ENCODE peak calls at places on chromosomes 3 and 15, in ten cellular contexts. N is choroid plexus epithelial cell, I is psoas muscle, C is GM12878, F is fibroblast of mammary gland, Q is A549, E is fibroblast of pulmonary artery, L is cardiac muscle cell, M is IMR-90, O is AG10803. A is an unnamed sample.

GRCh38 chr3:103385991-103386390 is 951.2 kb downstream of the ZPLD1 start:
- DNase-seq in N (no peak), Q (no peak), L (no peak), F (no peak), M (no peak), I (no peak), O (no peak), C (no peak), E (no peak), A (no peak)

GRCh38 chr15:75782926-75783325 is 60.3 kb upstream of the UBE2Q2 start:
- DNase-seq in L (no peak), N (no peak), O (no peak), F (no peak), I (no peak), Q (no peak), C (no peak), E (no peak), M (no peak), A (no peak)

GRCh38 chr3:46184469-46184868 is 23.6 kb downstream of the CCR1 start:
- DNase-seq in F (peak), C (no peak), O (peak), Q (no peak), N (peak), I (no peak), E (peak), L (no peak), M (peak), A (no peak)

GRCh38 chr3:150773616-150774192 is 10.7 kb upstream of the SIAH2 start:
- DNase-seq in L (no peak), M (no peak), C (no peak), Q (no peak), N (no peak), O (no peak), I (peak), E (no peak), F (no peak), A (no peak)

GRCh38 chr15:80804970-80805495 is 25.9 kb downstream of the CEMIP start:
- DNase-seq in M (no peak), E (no peak), F (no peak), L (no peak), Q (no peak), C (no peak), N (no peak), O (no peak), I (no peak), A (no peak)

GRCh38 chr3:21795863-21796392 is 44.9 kb upstream of the ZNF385D start:
- DNase-seq in C (no peak), M (no peak), E (no peak), N (no peak), F (no peak), O (no peak), I (no peak), Q (no peak), L (no peak), A (no peak)

GRCh38 chr3:24359645-24360462 is 134.8 kb downstream of the THRB start:
- DNase-seq in F (no peak), C (no peak), I (no peak), M (no peak), L (no peak), O (no peak), E (no peak), Q (no peak), N (no peak), A (no peak)

GRCh38 chr3:29370451-29371420 is 89.9 kb downstream of the RBMS3 start:
- DNase-seq in M (no peak), Q (no peak), O (peak), L (no peak), F (no peak), I (no peak), C (no peak), E (no peak), N (no peak), A (no peak)

GRCh38 chr3:58058654-58059263 is 50.5 kb downstream of the FLNB start:
- DNase-seq in O (peak), I (no peak), E (peak), N (peak), L (no peak), M (peak), C (no peak), F (peak), Q (no peak), A (no peak)

GRCh38 chr3:35505181-35505580 is 134.1 kb upstream of the ARPP21 start:
- DNase-seq in M (no peak), F (no peak), Q (no peak), I (peak), O (no peak), E (no peak), C (no peak), N (no peak), L (peak), A (no peak)

GRCh38 chr3:193780810-193781472 is 187.9 kb downstream of the OPA1 start:
- DNase-seq in L (peak), F (peak), O (peak), Q (peak), C (no peak), E (peak), I (peak), N (peak), M (peak), A (peak)

GRCh38 chr3:173889522-173890055 is 492.0 kb downstream of the NLGN1 start:
- DNase-seq in E (no peak), O (peak), I (no peak), M (peak), F (no peak), C (no peak), Q (no peak), N (no peak), L (no peak), A (no peak)

GRCh38 chr3:52429031-52429430 is 15.9 kb downstream of the SEMA3G start:
- DNase-seq in Q (no peak), M (no peak), F (no peak), L (no peak), N (no peak), O (no peak), I (no peak), E (no peak), C (no peak), A (no peak)

GRCh38 chr3:60274646-60275045 is 976.6 kb downstream of the FHIT start:
- DNase-seq in M (no peak), Q (no peak), E (no peak), I (no peak), N (no peak), F (no peak), O (no peak), C (no peak), L (no peak), A (no peak)

GRCh38 chr3:79297242-79297641 is 470.6 kb downstream of the ROBO1 start:
- DNase-seq in N (peak), F (peak), L (peak), C (no peak), O (peak), E (peak), I (no peak), Q (no peak), M (peak), A (peak)

GRCh38 chr3:160210799-160211221 is 14.4 kb upstream of the C3orf80 start:
- DNase-seq in E (peak), O (peak), N (peak), Q (no peak), F (peak), I (no peak), L (no peak), M (peak), C (no peak), A (no peak)

GRCh38 chr3:8658326-8659212 is 14.0 kb upstream of the SSUH2 start:
- DNase-seq in E (peak), L (peak), C (peak), Q (peak), F (no peak), N (peak), I (peak), M (peak), O (no peak), A (no peak)

GRCh38 chr15:69807752-69808151 is 290.0 kb downstream of the TLE3 start:
- DNase-seq in M (peak), F (peak), C (no peak), E (peak), N (peak), L (no peak), I (peak), Q (no peak), O (peak), A (no peak)

GRCh38 chr15:88718731-88719130 is 79.9 kb downstream of the ISG20 start:
- DNase-seq in L (no peak), N (no peak), E (no peak), C (no peak), I (no peak), O (no peak), Q (no peak), F (no peak), M (no peak), A (no peak)

GRCh38 chr3:39755100-39755499 is 54.3 kb upstream of the MYRIP start:
- DNase-seq in F (no peak), O (no peak), C (no peak), Q (no peak), E (no peak), M (no peak), N (no peak), I (no peak), L (no peak), A (no peak)

GRCh38 chr15:101026686-101027272 is 107.6 kb downstream of the LRRK1 start:
- DNase-seq in I (no peak), C (no peak), N (no peak), E (no peak), L (no peak), M (no peak), F (no peak), O (no peak), Q (no peak), A (no peak)

GRCh38 chr15:72077950-72078349 is 40.0 kb downstream of the MYO9A start:
- DNase-seq in E (peak), L (no peak), C (no peak), M (peak), N (no peak), O (peak), Q (no peak), F (no peak), I (no peak), A (no peak)

GRCh38 chr3:50345586-50345985 is at the start of gene ZMYND10:
- DNase-seq in I (peak), C (no peak), Q (peak), F (peak), E (peak), N (peak), L (peak), O (peak), M (peak), A (no peak)

GRCh38 chr15:71496336-71496955 is 313.9 kb upstream of the NR2E3 start:
- DNase-seq in E (peak), Q (no peak), M (peak), L (no peak), N (no peak), I (no peak), C (no peak), F (peak), O (no peak), A (no peak)

GRCh38 chr15:55250392-55250791 is 39.2 kb downstream of the RAB27A start:
- DNase-seq in Q (no peak), L (no peak), I (no peak), E (peak), M (peak), O (peak), N (peak), C (no peak), F (peak), A (peak)

GRCh38 chr15:71096676-71097075 is 18.6 kb upstream of the THSD4 start:
- DNase-seq in L (no peak), C (no peak), N (peak), I (no peak), F (no peak), M (peak), Q (no peak), O (peak), E (no peak), A (no peak)

GRCh38 chr3:140927279-140927678 is 14.4 kb upstream of the SLC25A36 start:
- DNase-seq in E (no peak), N (no peak), L (no peak), C (no peak), I (no peak), M (no peak), Q (no peak), F (no peak), O (no peak), A (no peak)

GRCh38 chr15:65275728-65276126 is 11.0 kb downstream of the PARP16 start:
- DNase-seq in L (no peak), I (no peak), C (no peak), F (peak), Q (peak), E (peak), M (peak), O (no peak), N (no peak), A (no peak)

GRCh38 chr15:70196314-70197291 is 98.9 kb upstream of the TLE3 start:
- DNase-seq in O (peak), M (peak), L (peak), E (peak), F (peak), N (peak), C (peak), I (peak), Q (no peak), A (peak)

GRCh38 chr3:49785565-49786356 is 581 bp downstream of the IP6K1 start:
- DNase-seq in I (peak), N (peak), E (peak), L (peak), C (no peak), M (peak), Q (no peak), F (peak), O (peak), A (no peak)

GRCh38 chr15:45943255-45943654 is 308.4 kb downstream of the SQOR start:
- DNase-seq in F (no peak), I (no peak), Q (no peak), E (no peak), C (no peak), N (no peak), M (no peak), O (no peak), L (no peak), A (no peak)

GRCh38 chr3:52690560-52690959 is 4.7 kb downstream of the GNL3 start:
- DNase-seq in C (no peak), I (no peak), O (no peak), N (no peak), F (no peak), E (no peak), M (no peak), Q (no peak), L (no peak), A (no peak)

GRCh38 chr15:43923553-43923952 is 96.8 kb downstream of the WDR76 start:
- DNase-seq in F (no peak), E (no peak), N (no peak), L (no peak), O (no peak), C (no peak), M (no peak), I (no peak), Q (no peak), A (no peak)

GRCh38 chr3:184428561-184429175 is 48.8 kb downstream of the CHRD start:
- DNase-seq in I (no peak), F (no peak), C (no peak), E (no peak), M (no peak), N (no peak), L (no peak), Q (no peak), O (peak), A (no peak)

GRCh38 chr3:4531478-4532025 is 38.4 kb downstream of the ITPR1 start:
- DNase-seq in E (peak), O (no peak), F (peak), C (no peak), L (peak), Q (no peak), N (no peak), M (peak), I (no peak), A (no peak)

GRCh38 chr15:84911879-84912660 is 27.6 kb downstream of the SLC28A1 start:
- DNase-seq in C (no peak), O (peak), F (peak), N (peak), M (peak), Q (peak), L (no peak), E (peak), I (peak), A (peak)

GRCh38 chr3:84772841-84773240 is 185.9 kb upstream of the CADM2 start:
- DNase-seq in L (no peak), I (no peak), E (no peak), M (no peak), O (no peak), F (no peak), Q (no peak), C (no peak), N (peak), A (no peak)
- TF ChIP-seq CTCF in L (no peak), I (no peak), E (no peak), M (no peak), O (no peak), F (no peak), Q (no peak), C (no peak), N (peak), A (no peak)

GRCh38 chr3:54634122-54634469 is 293.8 kb downstream of the LRTM1 start:
- DNase-seq in I (no peak), N (no peak), O (no peak), F (no peak), C (no peak), E (no peak), L (no peak), Q (no peak), M (no peak), A (no peak)
- H3K4me3 ChIP-seq in I (no peak), N (no peak), O (no peak), F (no peak), C (no peak), E (no peak), L (no peak), Q (no peak), M (no peak), A (no peak)

DNA sequence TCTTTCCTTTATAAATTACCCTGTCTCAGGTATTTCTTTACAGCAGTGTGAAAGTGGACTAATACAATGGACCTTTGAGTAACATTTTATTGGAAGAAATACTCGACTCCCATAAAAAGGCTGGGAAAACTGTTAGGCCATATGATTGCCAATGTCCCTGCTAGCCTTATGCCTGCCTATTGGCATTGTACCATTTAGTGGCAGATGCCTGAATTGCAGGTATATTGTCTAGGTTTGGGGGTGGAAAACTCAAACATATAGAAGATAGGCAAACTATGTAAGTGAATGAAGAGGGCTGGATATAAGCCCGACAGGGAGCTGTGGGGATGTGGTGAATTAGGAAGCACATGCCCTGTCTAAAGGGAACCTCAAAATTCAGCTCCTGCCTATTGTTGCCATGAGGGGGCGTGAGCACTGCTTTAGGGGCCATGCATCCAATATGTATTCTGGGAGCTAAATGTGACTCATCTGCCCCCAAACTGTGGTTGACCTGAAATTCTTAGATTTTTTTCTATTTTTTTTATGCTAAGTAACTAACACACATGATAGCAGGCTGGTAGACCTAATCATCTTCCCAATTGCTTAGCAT is 65.2 kb upstream of the TRA2B start:
- DNase-seq in M (peak), F (peak), N (peak), O (peak), I (no peak), E (peak), Q (no peak), C (no peak), L (peak), A (peak)
- TF ChIP-seq CTCF in M (peak), F (peak), N (peak), O (peak), I (peak), E (peak), Q (peak), C (peak), L (peak), A (peak)

GRCh38 chr15:74613953-74614743 is 1.5 kb upstream of the CLK3 start:
- DNase-seq in M (no peak), Q (peak), C (no peak), O (no peak), F (no peak), N (no peak), L (no peak), E (no peak), I (no peak), A (no peak)
- H3K4me3 ChIP-seq in M (peak), Q (peak), C (peak), O (peak), F (peak), N (peak), L (peak), E (peak), I (peak), A (peak)

GRCh38 chr3:155420869-155421486 is 127.5 kb upstream of the STRIT1 start:
- DNase-seq in C (no peak), O (no peak), N (no peak), L (peak), F (no peak), E (no peak), I (no peak), M (no peak), Q (no peak), A (no peak)
- TF ChIP-seq CTCF in C (no peak), O (peak), N (no peak), L (no peak), F (no peak), E (no peak), I (no peak), M (no peak), Q (no peak), A (no peak)

GRCh38 chr15:40278026-40278425 is 4.8 kb downstream of the ANKRD63 start:
- DNase-seq in E (no peak), F (no peak), I (no peak), C (no peak), O (no peak), M (no peak), Q (no peak), L (no peak), N (no peak), A (no peak)
- H3K4me3 ChIP-seq in E (no peak), F (no peak), I (no peak), C (no peak), O (no peak), M (no peak), Q (no peak), L (no peak), N (no peak), A (no peak)

DNA sequence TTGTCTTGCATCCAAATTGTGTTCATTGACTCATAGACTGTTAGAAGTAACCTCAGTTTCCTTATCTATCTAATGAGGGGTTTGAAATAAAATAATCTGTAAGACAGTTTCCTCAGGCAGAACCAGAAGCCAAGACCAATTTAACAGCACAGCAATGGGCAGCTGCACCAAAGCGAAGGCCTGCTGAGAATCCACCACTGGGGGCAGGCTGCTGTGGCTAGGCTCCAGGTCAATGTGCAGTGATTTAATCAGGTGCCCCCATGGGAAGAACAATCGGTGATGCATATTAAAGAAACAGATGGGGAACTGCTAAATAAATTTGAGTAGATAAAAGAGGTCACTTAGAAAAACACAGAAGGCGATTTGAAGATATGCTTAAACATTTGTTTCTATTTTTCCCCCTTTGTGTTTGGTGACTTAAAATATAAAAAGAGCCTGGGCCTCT is 28.0 kb upstream of the TMOD3 start:
- DNase-seq in Q (peak), C (no peak), M (peak), L (peak), I (peak), F (peak), E (peak), O (peak), N (peak), A (no peak)
- TF ChIP-seq CTCF in Q (peak), C (peak), M (peak), L (peak), I (peak), F (peak), E (peak), O (peak), N (peak), A (peak)

GRCh38 chr3:121274411-121274810 is 271.4 kb downstream of the POLQ start:
- DNase-seq in Q (no peak), O (no peak), E (no peak), C (no peak), F (no peak), L (no peak), N (no peak), I (no peak), M (no peak), A (no peak)

DNA sequence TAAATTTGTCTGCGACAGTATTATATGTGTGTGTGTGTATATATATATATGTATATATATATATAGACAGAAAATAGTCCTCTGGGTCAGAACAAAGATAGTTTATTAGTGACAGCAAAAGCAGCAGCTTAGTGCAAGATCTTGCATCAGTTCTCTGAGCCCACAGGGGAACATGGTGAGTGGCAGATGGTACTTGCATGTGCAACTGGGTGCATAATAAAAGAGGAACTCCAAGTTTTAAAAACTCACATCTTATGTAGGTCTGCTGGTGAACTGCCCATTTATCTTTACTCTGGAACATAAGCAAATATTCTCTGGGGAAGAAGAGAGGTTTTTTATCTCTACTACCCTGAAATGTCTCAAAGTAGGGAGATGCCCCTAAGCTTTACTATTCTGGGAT is 276.4 kb downstream of the POLQ start:
- DNase-seq in O (no peak), N (no peak), I (no peak), E (no peak), F (no peak), Q (no peak), L (no peak), C (no peak), M (no peak), A (no peak)
- H3K4me3 ChIP-seq in O (no peak), N (no peak), I (no peak), E (no peak), F (no peak), Q (no peak), L (no peak), C (no peak), M (no peak), A (no peak)

GRCh38 chr15:90588427-90588826 is 58.7 kb downstream of the CRTC3 start:
- DNase-seq in N (peak), O (no peak), C (no peak), I (no peak), F (peak), L (no peak), E (peak), Q (no peak), M (peak), A (no peak)
- TF ChIP-seq CTCF in N (no peak), O (no peak), C (no peak), I (no peak), F (no peak), L (no peak), E (no peak), Q (no peak), M (no peak), A (no peak)

A was measured in HFF-Myc.